ENCODE peak calls at places on chromosomes 7 and 10, in five cellular contexts. U is GM13977, B is IMR-90, G is progenitor cell of endocrine pancreas, W is ovary. M is an unnamed sample.

GRCh38 chr10:89274928-89275327 is 23.4 kb upstream of the LIPA start:
- DNase-seq in U (no peak), B (no peak), G (no peak), W (no peak), M (no peak)

GRCh38 chr10:74293686-74294365 is 142.8 kb downstream of the ADK start:
- DNase-seq in U (no peak), B (peak), G (no peak), W (no peak), M (no peak)

GRCh38 chr7:135183478-135183877 is 13.0 kb upstream of the CYREN start:
- DNase-seq in U (no peak), B (no peak), G (no peak), W (no peak), M (no peak)

GRCh38 chr10:102710604-102711003 is 3.6 kb downstream of the ARL3 start:
- DNase-seq in U (no peak), B (peak), G (no peak), W (no peak), M (no peak)

GRCh38 chr7:7642081-7642480 is 1.5 kb downstream of the UMAD1 start:
- DNase-seq in U (no peak), B (no peak), G (no peak), W (no peak), M (no peak)

GRCh38 chr10:105759741-105760140 is 1118.7 kb downstream of the SORCS3 start:
- DNase-seq in U (no peak), B (no peak), G (no peak), W (no peak), M (no peak)

GRCh38 chr7:128939075-128939860 is 1.5 kb downstream of the IRF5 start:
- DNase-seq in U (peak), B (no peak), G (no peak), W (no peak), M (no peak)

GRCh38 chr7:91565499-91566331 is 301.5 kb downstream of the FZD1 start:
- DNase-seq in U (no peak), B (no peak), G (no peak), W (peak), M (no peak)

GRCh38 chr7:99579956-99580777 is 17.9 kb upstream of the TMEM225B start:
- DNase-seq in U (no peak), B (peak), G (peak), W (peak), M (peak)

GRCh38 chr10:73910764-73911552 is at the start of gene PLAU:
- DNase-seq in U (peak), B (peak), G (peak), W (no peak), M (peak)

GRCh38 chr10:68153473-68154210 is 44.4 kb downstream of the MYPN start:
- DNase-seq in U (no peak), B (peak), G (peak), W (peak), M (no peak)

GRCh38 chr7:47809387-47809786 is 138.9 kb downstream of the PKD1L1 start:
- DNase-seq in U (no peak), B (no peak), G (no peak), W (no peak), M (no peak)

GRCh38 chr10:7230036-7230435 is 180.8 kb downstream of the SFMBT2 start:
- DNase-seq in U (no peak), B (no peak), G (no peak), W (no peak), M (no peak)

GRCh38 chr7:129865932-129866214 is 86.9 kb downstream of the UBE2H start:
- DNase-seq in U (no peak), B (no peak), G (no peak), W (no peak), M (no peak)

GRCh38 chr7:107924841-107925490 is 34.0 kb downstream of the DLD start:
- DNase-seq in U (peak), B (no peak), G (no peak), W (no peak), M (no peak)

GRCh38 chr7:157272351-157273207 is 64.2 kb upstream of the DNAJB6 start:
- DNase-seq in U (peak), B (no peak), G (no peak), W (no peak), M (no peak)

GRCh38 chr10:3452234-3452633 is 279.7 kb upstream of the PITRM1 start:
- DNase-seq in U (no peak), B (peak), G (no peak), W (no peak), M (no peak)

GRCh38 chr10:125661942-125662515 is 20.9 kb downstream of the TEX36 start:
- DNase-seq in U (no peak), B (peak), G (no peak), W (no peak), M (no peak)

GRCh38 chr10:59891349-59891748 is 15.0 kb downstream of the CCDC6 start:
- DNase-seq in U (no peak), B (no peak), G (no peak), W (no peak), M (no peak)

GRCh38 chr10:43676360-43676759 is 27.7 kb upstream of the ZNF32 start:
- DNase-seq in U (no peak), B (no peak), G (no peak), W (no peak), M (no peak)

GRCh38 chr10:615583-616152 is 73.8 kb downstream of the DIP2C start:
- DNase-seq in U (no peak), B (peak), G (no peak), W (no peak), M (no peak)

GRCh38 chr10:118752401-118752800 is 2.4 kb downstream of the CACUL1 start:
- DNase-seq in U (no peak), B (no peak), G (no peak), W (no peak), M (no peak)

GRCh38 chr7:151575471-151575870 is 55.8 kb upstream of the RHEB start:
- DNase-seq in U (no peak), B (no peak), G (no peak), W (no peak), M (no peak)

DNA sequence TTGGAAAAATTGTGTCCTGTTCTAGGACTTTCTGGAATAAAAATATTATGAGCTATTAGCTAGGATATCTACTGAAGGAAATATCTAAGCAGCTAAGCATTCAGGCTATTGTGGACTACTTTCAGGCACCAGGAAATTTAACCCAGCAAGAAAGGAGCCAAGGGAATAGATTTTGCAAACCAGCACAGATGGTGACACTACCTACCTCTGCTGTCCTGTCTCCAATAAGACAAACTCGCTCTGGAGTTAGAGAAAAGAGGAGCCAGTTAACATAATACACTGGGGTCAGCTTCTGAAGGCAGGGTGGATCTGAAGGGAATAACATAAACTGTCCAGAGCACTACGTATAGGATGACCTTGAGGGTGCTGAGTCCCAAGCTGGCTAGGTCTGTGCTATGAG is 223.7 kb upstream of the PRSS58 start:
- DNase-seq in U (no peak), B (peak), G (no peak), W (no peak), M (no peak)
- TF ChIP-seq CTCF in U (no peak), B (peak), G (no peak), W (no peak), M (no peak)

DNA sequence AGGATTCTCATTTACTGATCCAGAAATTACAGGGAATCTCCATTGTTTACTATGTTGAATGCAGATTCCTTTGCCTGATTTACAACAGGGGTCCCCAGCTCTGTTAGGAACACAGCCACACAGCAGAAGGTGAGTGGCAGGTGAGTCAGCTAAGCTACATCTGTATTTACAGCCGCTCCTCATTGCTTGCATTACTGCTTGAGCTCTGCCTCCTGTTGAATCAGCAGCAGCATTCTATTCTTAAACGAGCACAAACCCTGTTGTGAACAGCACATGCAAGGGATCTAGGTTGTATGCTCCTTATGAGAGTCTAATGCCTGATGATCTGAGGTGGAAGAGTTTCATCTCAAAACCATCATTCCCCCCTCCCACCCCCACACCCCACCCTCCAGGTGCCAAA is 23.3 kb upstream of the CELF2 start:
- DNase-seq in U (no peak), B (no peak), G (no peak), W (no peak), M (no peak)
- TF ChIP-seq CTCF in U (no peak), B (no peak), G (no peak), W (no peak), M (no peak)

DNA sequence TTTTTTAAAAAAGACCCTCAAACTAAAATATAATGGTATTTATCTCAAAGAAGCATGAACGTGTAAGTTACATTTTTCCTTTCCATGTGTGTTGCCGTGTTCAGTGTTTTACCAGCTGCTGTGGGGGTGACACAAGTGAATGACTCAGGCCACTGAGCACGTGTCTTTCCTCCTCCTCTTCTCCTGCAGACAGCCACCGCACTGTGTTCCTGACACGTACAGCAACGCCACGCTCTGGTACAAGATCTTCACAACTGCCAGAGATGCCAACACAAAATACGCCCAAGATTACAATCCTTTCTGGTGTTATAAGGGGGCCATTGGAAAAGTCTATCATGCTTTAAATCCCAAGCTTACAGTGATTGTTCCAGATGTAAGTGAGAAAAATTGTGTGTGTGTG is 29.7 kb downstream of the TMEM248 start:
- DNase-seq in U (no peak), B (peak), G (no peak), W (no peak), M (no peak)
- TF ChIP-seq CTCF in U (no peak), B (no peak), G (no peak), W (no peak), M (no peak)

GRCh38 chr7:145289384-145289783 is 453.5 kb upstream of the TPK1 start:
- DNase-seq in U (no peak), B (no peak), G (no peak), W (no peak), M (no peak)
- TF ChIP-seq CTCF in U (no peak), B (no peak), G (no peak), W (no peak), M (no peak)

GRCh38 chr10:71713135-71714040 is 6.2 kb downstream of the C10orf105 start:
- DNase-seq in U (no peak), B (peak), G (no peak), W (peak), M (no peak)
- TF ChIP-seq CTCF in U (no peak), B (peak), G (no peak), W (peak), M (no peak)

GRCh38 chr10:129709627-129710509 is 242.8 kb downstream of the MGMT start:
- DNase-seq in U (no peak), B (no peak), G (no peak), W (no peak), M (no peak)
- TF ChIP-seq CTCF in U (no peak), B (no peak), G (no peak), W (no peak), M (no peak)

DNA sequence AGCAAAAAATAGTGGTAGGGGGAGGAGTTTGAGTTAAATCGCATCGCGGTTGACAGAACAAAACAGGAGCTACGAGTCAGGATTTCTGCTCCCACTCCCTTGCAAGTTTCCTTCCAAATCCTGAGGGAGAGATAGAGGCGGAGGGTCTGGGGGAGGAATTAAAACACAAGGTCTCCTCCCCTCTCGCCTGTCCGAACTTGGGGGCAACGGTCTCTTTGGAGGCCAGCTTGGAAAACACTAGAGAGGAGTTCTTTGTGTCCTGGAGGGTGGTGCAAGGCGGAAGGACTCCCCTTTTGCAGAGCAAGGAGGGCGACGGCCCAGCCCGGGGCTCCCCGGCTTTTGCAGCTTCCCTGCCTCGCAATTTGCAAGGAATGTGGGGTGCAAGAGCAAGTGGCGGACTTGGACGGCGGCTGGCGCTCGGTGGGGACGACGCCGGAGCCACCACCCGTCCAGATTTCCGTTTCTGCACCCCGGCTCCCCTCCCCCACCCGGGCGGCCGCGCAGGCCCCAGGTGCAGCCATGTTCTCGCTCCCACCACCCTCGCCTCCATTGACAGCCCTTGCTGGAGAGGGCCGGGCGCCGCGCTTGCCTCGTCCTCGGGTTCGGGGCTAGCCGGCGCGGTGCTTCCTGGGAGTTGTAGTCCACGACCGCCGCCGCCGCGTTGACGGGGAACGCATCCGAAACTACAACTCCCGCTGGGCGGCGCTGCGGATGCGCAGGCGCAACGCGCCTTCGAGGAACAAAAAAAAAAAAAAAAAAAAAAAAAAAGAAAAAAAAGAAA is 417 bp upstream of the GTF2I start:
- DNase-seq in U (peak), B (peak), G (peak), W (peak), M (peak)
- TF ChIP-seq CTCF in U (peak), B (peak), G (no peak), W (no peak), M (no peak)

GRCh38 chr10:111936143-111936542 is 247.4 kb downstream of the GPAM start:
- DNase-seq in U (no peak), B (no peak), G (no peak), W (no peak), M (no peak)

GRCh38 chr10:111934926-111935325 is 248.6 kb downstream of the GPAM start:
- DNase-seq in U (no peak), B (no peak), G (no peak), W (no peak), M (no peak)

DNA sequence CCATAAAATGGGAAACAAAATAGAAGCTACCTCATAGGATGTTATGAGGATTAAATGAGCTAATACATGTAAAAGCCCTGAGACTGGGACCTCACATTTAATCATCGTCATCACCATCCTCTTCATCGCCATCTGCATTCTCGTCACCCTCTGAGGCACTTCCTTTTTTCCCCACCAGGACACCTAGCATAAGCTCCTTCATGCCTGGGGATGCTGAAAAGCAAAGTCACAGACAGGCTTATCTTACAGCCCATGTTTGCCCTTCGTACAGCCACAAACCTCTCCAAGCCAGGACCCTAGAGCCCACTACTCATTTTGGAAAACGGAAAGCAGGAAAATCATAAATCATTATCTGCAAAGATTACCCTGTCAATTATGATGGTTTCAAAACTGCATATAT is 249.6 kb downstream of the GPAM start:
- DNase-seq in U (no peak), B (no peak), G (no peak), W (no peak), M (no peak)
- TF ChIP-seq CTCF in U (no peak), B (no peak), G (peak), W (no peak), M (no peak)